ENCODE peak calls at places on chromosomes 16 and 17, in seven cellular contexts. D is MM.1S; R is A549; B is upper lobe of right lung; N is neural progenitor cell; G is left ventricle myocardium inferior; K is CD4-positive, alpha-beta memory T cell. I is an unnamed sample. For H3K4me1, the result is how much of the 10 kb centered on the place peaks cover.

GRCh38 chr16:50281391-50282009 is 15.1 kb downstream of the ADCY7 start:
- DNase-seq in D (no peak), R (no peak), B (no peak), N (no peak), G (no peak), K (no peak), I (peak)

GRCh38 chr17:28718317-28718672 is 627 bp upstream of the RAB34 start:
- DNase-seq in D (no peak), R (no peak), B (no peak), N (peak), G (no peak), K (no peak), I (no peak)

GRCh38 chr16:27427538-27427937 is 25.6 kb downstream of the IL21R start:
- DNase-seq in D (no peak), R (no peak), B (no peak), N (no peak), G (no peak), K (no peak), I (peak)

GRCh38 chr16:86232496-86232895 is 277.8 kb upstream of the FOXF1 start:
- DNase-seq in D (no peak), R (no peak), B (no peak), N (no peak), G (no peak), K (no peak), I (no peak)

GRCh38 chr16:70694088-70694487 is 8.2 kb upstream of the MTSS2 start:
- DNase-seq in D (no peak), R (peak), B (no peak), N (peak), G (no peak), K (no peak), I (no peak)

GRCh38 chr17:49616546-49617205 is 41.0 kb downstream of the NXPH3 start:
- DNase-seq in D (peak), R (no peak), B (no peak), N (no peak), G (peak), K (no peak), I (peak)

GRCh38 chr16:9184354-9184690 is 92.9 kb downstream of the HAPSTR1 start:
- DNase-seq in D (no peak), R (no peak), B (no peak), N (no peak), G (no peak), K (no peak), I (no peak)

GRCh38 chr17:14843086-14843795 is 421.9 kb downstream of the PMP22 start:
- DNase-seq in D (no peak), R (no peak), B (no peak), N (no peak), G (no peak), K (no peak), I (no peak)

GRCh38 chr17:40122466-40122943 is 734 bp downstream of the MSL1 start:
- DNase-seq in D (peak), R (peak), B (peak), N (peak), G (peak), K (peak), I (peak)

GRCh38 chr17:63117431-63117830 is 151.4 kb downstream of the TANC2 start:
- DNase-seq in D (no peak), R (no peak), B (no peak), N (no peak), G (no peak), K (no peak), I (no peak)

GRCh38 chr16:56931253-56931768 is 631 bp upstream of the HERPUD1 start:
- DNase-seq in D (peak), R (no peak), B (no peak), N (peak), G (no peak), K (no peak), I (peak)

GRCh38 chr17:80265205-80266068 is 4.8 kb downstream of the RNF213 start:
- DNase-seq in D (no peak), R (no peak), B (peak), N (no peak), G (no peak), K (peak), I (no peak)

GRCh38 chr16:75238132-75238852 is 13.1 kb downstream of the BCAR1 start:
- DNase-seq in D (no peak), R (no peak), B (peak), N (peak), G (peak), K (no peak), I (peak)

GRCh38 chr16:718922-719321 is 2.0 kb upstream of the ANTKMT start:
- DNase-seq in D (no peak), R (no peak), B (no peak), N (no peak), G (no peak), K (no peak), I (no peak)
- H3K4me1 ChIP-seq in D (under half), R (half or more), B (under half), N (under half), G (half or more), K (under half), I (under half)

GRCh38 chr16:47144559-47144877 is 773 bp upstream of the NETO2 start:
- DNase-seq in D (no peak), R (no peak), B (no peak), N (no peak), G (no peak), K (no peak), I (no peak)

GRCh38 chr16:47141773-47142468 is 1.8 kb downstream of the NETO2 start:
- DNase-seq in D (peak), R (peak), B (peak), N (peak), G (peak), K (peak), I (peak)

GRCh38 chr16:47143677-47144558 is at the start of gene NETO2:
- DNase-seq in D (peak), R (peak), B (peak), N (peak), G (peak), K (peak), I (peak)

GRCh38 chr16:47143329-47143676 is 442 bp downstream of the NETO2 start:
- DNase-seq in D (peak), R (peak), B (peak), N (peak), G (peak), K (peak), I (peak)

DNA sequence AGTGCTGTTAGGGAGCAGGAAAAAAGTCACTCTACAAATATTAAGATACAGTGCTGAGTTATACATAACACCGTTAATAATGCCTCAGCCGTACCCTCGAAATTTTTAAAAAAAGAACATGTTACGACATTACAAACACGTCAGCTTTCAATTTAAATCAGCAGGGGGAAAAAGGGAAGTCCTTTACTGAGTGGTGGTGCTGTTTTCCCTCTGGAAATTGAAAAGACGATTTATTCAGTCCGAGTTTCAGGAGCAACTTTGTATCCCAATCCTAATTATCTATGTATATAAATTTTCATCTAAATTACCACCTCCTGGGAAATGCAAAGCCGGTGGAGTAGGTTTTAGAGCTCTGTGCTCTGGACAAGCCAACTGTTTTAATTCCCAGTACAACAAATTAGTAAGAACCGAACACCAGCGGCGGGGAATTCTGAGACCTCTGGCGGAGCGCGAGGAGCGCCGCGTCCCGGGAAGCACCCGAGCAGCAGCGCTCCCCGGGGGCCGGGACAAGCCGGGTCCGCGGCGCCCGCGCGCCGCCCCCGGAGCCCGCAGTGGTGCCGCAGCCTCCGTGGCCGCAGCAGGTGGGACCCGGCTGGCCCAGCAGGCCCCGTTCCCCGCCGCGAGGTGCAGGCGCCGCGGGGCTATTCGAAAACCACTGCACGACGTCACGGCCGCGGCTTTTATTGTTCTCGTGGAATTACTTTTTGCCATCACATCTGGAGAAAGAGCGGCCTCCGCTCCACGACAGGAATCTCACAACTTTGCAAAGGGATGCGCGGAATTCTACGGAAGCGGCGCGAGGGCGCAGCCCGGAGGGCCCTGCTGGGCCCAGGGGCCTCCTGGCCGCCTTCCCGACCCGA is 1.0 kb downstream of the NETO2 start:
- DNase-seq in D (peak), R (peak), B (peak), N (peak), G (peak), K (peak), I (peak)
- H3K4me3 ChIP-seq in D (peak), R (peak), B (peak), N (peak), G (peak), K (peak), I (peak)

GRCh38 chr16:52296070-52296469 is 250.9 kb downstream of the TOX3 start:
- DNase-seq in D (no peak), R (no peak), B (no peak), N (no peak), G (no peak), K (no peak), I (no peak)
- H3K4me1 ChIP-seq in D (under half), R (under half), B (under half), N (under half), G (under half), K (under half), I (under half)

DNA sequence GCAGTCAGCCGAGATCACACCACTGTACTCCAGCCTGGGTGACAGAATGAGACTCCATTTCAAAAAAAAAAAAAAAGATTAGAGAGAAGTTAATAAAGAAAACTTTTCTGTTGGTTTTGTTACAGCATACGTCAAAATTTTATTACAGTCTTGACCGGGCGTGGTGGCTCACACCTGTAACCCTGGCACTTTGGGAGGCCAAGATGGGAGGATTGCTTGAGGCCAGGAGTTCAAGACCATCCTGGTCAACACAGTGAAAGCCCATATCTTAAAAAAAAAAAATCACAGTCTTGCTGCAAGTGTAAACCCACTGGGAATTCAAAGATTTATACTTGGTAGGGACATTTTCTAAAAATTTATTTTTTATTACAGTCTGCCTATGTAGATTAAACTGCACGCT is 6.2 kb upstream of the POLR3E start:
- DNase-seq in D (no peak), R (no peak), B (no peak), N (no peak), G (no peak), K (no peak), I (no peak)
- H3K4me3 ChIP-seq in D (no peak), R (no peak), B (no peak), N (no peak), G (no peak), K (no peak), I (no peak)

GRCh38 chr16:2596747-2597559 is 59.1 kb downstream of the PDPK1 start:
- DNase-seq in D (no peak), R (no peak), B (peak), N (no peak), G (no peak), K (no peak), I (peak)
- H3K4me1 ChIP-seq in D (under half), R (under half), B (under half), N (under half), G (under half), K (under half), I (under half)

I was measured in aorta.